ENCODE peak calls at places on chromosomes 4 and X, in seven cellular contexts. Q is tibial artery, A is cardiac muscle cell, J is left ventricle myocardium inferior, X is fibroblast of pulmonary artery, C is HCT116, F is epithelial cell of esophagus. Y is an unnamed sample.

GRCh38 chr4:182280439-182281111 is 37.4 kb downstream of the TENM3 start:
- DNase-seq in Q (no peak), A (peak; percentile 38), J (no peak), X (peak; percentile 35), C (no peak), F (no peak), Y (no peak)

GRCh38 chrX:72470593-72471310 is 101.9 kb downstream of the HDAC8 start:
- DNase-seq in Q (no peak), A (no peak), J (no peak), X (no peak), C (no peak), F (no peak), Y (no peak)

GRCh38 chr4:2406406-2406805 is 12.0 kb downstream of the ZFYVE28 start:
- DNase-seq in Q (no peak), A (no peak), J (no peak), X (no peak), C (no peak), F (no peak), Y (no peak)

GRCh38 chrX:12949205-12949926 is 25.5 kb upstream of the TMSB4X start:
- DNase-seq in Q (no peak), A (peak; percentile 41), J (no peak), X (no peak), C (no peak), F (no peak), Y (no peak)

GRCh38 chr4:24434193-24434728 is 150.1 kb downstream of the DHX15 start:
- DNase-seq in Q (no peak), A (no peak), J (no peak), X (no peak), C (no peak), F (no peak), Y (no peak)

GRCh38 chr4:46956451-46956850 is 36.9 kb downstream of the GABRA4 start:
- DNase-seq in Q (no peak), A (no peak), J (no peak), X (no peak), C (no peak), F (no peak), Y (no peak)

GRCh38 chr4:20044936-20045335 is 206.8 kb upstream of the SLIT2 start:
- DNase-seq in Q (no peak), A (peak; percentile 3), J (no peak), X (no peak), C (no peak), F (no peak), Y (no peak)

GRCh38 chrX:109472939-109473713 is 8.8 kb downstream of the GUCY2F start:
- DNase-seq in Q (no peak), A (peak; percentile 54), J (no peak), X (peak; percentile 81), C (peak; percentile 27), F (peak; percentile 66), Y (no peak)

GRCh38 chrX:151151668-151152267 is 24.6 kb upstream of the GPR50 start:
- DNase-seq in Q (no peak), A (peak; percentile 64), J (no peak), X (peak; percentile 65), C (peak; percentile 13), F (peak; percentile 58), Y (no peak)

GRCh38 chrX:151397741-151398070 is 700 bp downstream of the VMA21 start:
- DNase-seq in Q (no peak), A (no peak), J (no peak), X (peak; percentile 4), C (no peak), F (peak; percentile 5), Y (no peak)

GRCh38 chrX:112789931-112790330 is 50.7 kb downstream of the AMOT start:
- DNase-seq in Q (no peak), A (no peak), J (no peak), X (no peak), C (no peak), F (no peak), Y (no peak)

GRCh38 chr4:7647211-7647931 is 212.6 kb upstream of the PSAPL1 start:
- DNase-seq in Q (no peak), A (no peak), J (no peak), X (no peak), C (no peak), F (no peak), Y (peak; percentile 48)

GRCh38 chr4:169293343-169294176 is 22.8 kb upstream of the SH3RF1 start:
- DNase-seq in Q (no peak), A (no peak), J (no peak), X (no peak), C (no peak), F (no peak), Y (no peak)

GRCh38 chr4:138510053-138510452 is 267.9 kb upstream of the SLC7A11 start:
- DNase-seq in Q (no peak), A (no peak), J (no peak), X (peak; percentile 14), C (no peak), F (no peak), Y (no peak)

GRCh38 chr4:155787113-155787710 is 28.4 kb downstream of the GUCY1B1 start:
- DNase-seq in Q (no peak), A (peak; percentile 78), J (no peak), X (peak; percentile 78), C (peak; percentile 44), F (peak; percentile 74), Y (no peak)

GRCh38 chrX:15170927-15171326 is 99.0 kb downstream of the ASB9 start:
- DNase-seq in Q (no peak), A (no peak), J (no peak), X (no peak), C (no peak), F (no peak), Y (no peak)

GRCh38 chr4:132123870-132124623 is 1025.0 kb upstream of the PCDH10 start:
- DNase-seq in Q (no peak), A (peak; percentile 18), J (no peak), X (peak; percentile 38), C (peak; percentile 37), F (peak; percentile 14), Y (no peak)

DNA sequence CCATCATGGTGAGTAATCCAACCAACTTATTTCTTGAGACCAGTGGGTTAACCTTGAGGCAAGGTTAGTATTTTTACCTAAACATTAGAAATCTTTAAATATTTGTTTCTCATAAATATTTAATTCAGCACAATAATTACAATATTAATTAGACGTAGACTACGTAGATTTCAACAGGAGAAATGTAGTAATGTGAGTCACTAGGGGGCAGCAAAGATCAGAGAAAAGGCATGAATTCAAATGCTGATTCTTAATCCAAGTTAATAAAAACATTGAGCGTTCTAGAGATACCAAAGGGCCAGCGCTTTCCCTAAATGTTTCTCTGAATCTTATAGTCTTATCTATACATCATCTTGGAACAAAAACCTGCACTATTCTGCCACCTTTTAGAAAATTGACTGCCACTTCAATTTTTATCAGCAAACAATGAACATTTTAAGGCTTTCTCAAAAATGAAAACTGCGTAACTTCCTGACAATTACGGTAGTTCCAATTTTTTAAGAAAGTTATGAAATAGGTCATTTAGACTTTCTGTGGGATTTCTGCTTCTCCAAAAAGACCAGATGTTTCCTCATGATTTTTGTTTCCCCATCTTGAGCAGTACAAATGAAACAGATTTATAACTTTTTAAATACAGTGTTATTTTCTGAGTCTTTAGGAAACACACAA is 180.7 kb downstream of the GASK1B start:
- DNase-seq in Q (no peak), A (peak; percentile 92), J (no peak), X (peak; percentile 93), C (peak; percentile 73), F (peak; percentile 77), Y (no peak)
- TF ChIP-seq CTCF in Q (peak; percentile 62), A (peak; percentile 51), J (peak; percentile 79), X (peak; percentile 54), C (peak; percentile 54), F (peak; percentile 55), Y (peak; percentile 86)

GRCh38 chrX:38987135-38987780 is 186.0 kb downstream of the MID1IP1 start:
- DNase-seq in Q (no peak), A (no peak), J (no peak), X (no peak), C (no peak), F (no peak), Y (no peak)

GRCh38 chrX:38986586-38986985 is 185.3 kb downstream of the MID1IP1 start:
- DNase-seq in Q (no peak), A (no peak), J (no peak), X (no peak), C (no peak), F (no peak), Y (no peak)

GRCh38 chrX:38985945-38986344 is 184.7 kb downstream of the MID1IP1 start:
- DNase-seq in Q (no peak), A (no peak), J (no peak), X (no peak), C (no peak), F (no peak), Y (no peak)

GRCh38 chrX:38982843-38983242 is 181.6 kb downstream of the MID1IP1 start:
- DNase-seq in Q (no peak), A (no peak), J (no peak), X (no peak), C (no peak), F (no peak), Y (no peak)

GRCh38 chrX:38985375-38985774 is 184.1 kb downstream of the MID1IP1 start:
- DNase-seq in Q (no peak), A (peak; percentile 41), J (no peak), X (peak; percentile 33), C (no peak), F (peak; percentile 28), Y (no peak)
- TF ChIP-seq CTCF in Q (peak; percentile 16), A (peak; percentile 30), J (peak; percentile 39), X (peak; percentile 16), C (no peak), F (peak; percentile 24), Y (peak; percentile 42)

DNA sequence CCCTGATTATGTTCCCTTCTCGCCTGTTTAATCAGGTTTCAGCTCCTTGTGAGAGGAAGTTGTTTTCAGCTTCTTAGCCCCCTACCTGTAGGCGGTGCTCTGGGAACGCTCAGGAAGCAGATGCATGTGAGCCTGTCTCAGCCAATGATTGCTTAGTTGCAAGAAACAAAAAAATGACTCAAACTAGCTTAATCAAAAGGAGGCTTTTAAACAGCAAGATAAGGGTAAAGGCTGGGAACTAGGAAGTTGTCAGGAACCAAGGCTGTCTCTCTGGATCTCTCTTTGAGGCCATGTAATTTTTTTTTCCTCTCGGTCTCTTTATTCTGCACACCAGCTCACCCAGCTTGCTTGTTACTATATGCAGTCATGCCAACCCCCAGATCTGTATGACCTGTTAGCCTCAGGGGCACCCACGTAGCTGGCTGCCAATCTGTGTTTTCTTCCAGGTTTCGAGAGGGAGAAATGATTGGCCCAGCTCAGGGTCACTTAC is 109.1 kb downstream of the PTTG2 start:
- DNase-seq in Q (no peak), A (peak; percentile 93), J (no peak), X (peak; percentile 94), C (no peak), F (peak; percentile 92), Y (no peak)
- TF ChIP-seq CTCF in Q (no peak), A (peak; percentile 89), J (peak; percentile 51), X (peak; percentile 92), C (peak; percentile 14), F (peak; percentile 93), Y (no peak)

DNA sequence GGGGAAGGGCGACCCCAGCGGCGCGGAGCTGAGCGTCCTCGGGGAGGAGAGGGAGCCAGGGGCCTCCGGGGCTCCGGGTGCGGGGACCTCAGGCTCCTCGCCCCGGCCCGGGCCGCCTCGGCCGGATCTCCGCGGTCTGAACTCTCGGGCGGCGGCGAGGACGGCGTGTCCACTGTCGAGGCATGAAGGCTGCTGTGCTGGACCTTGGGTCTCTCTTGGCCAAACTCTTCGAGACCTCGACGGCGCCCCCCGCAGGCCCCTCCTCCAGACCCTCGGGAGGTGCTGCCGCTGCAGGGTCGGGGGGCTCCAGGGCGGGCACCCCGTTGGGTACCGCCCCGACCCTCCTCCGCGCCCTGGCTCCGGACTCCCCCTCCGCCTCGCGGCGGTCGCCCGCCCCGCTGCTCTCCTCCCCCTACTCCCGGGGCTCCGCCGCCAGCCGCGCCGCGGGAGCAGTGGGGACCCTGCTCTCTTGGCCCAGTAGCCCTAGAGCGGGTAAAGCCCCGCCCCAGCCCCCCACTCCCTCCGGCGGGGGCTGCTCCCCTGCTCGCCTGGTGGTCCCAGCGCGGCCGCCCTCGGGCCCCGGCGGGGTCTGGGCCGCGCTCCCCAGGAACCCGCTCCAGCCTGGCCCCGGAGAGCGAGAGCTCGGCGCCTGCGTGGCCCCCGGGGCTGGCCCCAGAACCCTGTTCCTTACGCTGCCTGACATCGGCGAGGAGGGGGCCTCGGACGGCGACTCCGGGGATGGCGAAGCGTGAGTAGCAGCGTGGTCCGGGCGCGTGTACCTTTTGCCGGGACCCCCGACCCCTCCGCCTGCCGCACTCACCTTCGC is 604 bp downstream of the FAM149A start:
- DNase-seq in Q (no peak), A (peak; percentile 8), J (no peak), X (no peak), C (no peak), F (no peak), Y (no peak)
- TF ChIP-seq CTCF in Q (no peak), A (peak; percentile 3), J (no peak), X (no peak), C (no peak), F (no peak), Y (no peak)

Y was measured in CD14-positive monocyte.